ENCODE peak calls at places on chromosomes 6 and 20, in seven cellular contexts. K, A, R, M, T, F and V are unnamed samples. For H3K4me1, the result is how much of the 10 kb centered on the place peaks cover.

GRCh38 chr6:160042014-160042773 is 73.3 kb downstream of the IGF2R start:
- DNase-seq in K (no peak), A (no peak), R (no peak), M (no peak), T (no peak), F (no peak), V (no peak)

GRCh38 chr6:25477006-25477590 is 174.9 kb upstream of the SCGN start:
- DNase-seq in K (no peak), A (peak), R (no peak), M (no peak), T (no peak), F (no peak), V (no peak)

GRCh38 chr6:29236634-29237033 is 64.9 kb upstream of the OR14J1 start:
- DNase-seq in K (no peak), A (no peak), R (no peak), M (no peak), T (no peak), F (no peak), V (no peak)

GRCh38 chr20:19968488-19969073 is 48.6 kb upstream of the NAA20 start:
- DNase-seq in K (no peak), A (no peak), R (no peak), M (no peak), T (no peak), F (no peak), V (no peak)

GRCh38 chr20:16104783-16105182 is 468.5 kb downstream of the KIF16B start:
- DNase-seq in K (no peak), A (no peak), R (no peak), M (no peak), T (no peak), F (no peak), V (no peak)

GRCh38 chr6:12160350-12160749 is 129.8 kb upstream of the EDN1 start:
- DNase-seq in K (no peak), A (no peak), R (no peak), M (no peak), T (no peak), F (no peak), V (no peak)

GRCh38 chr20:50144362-50144761 is 9.2 kb downstream of the PEDS1 start:
- DNase-seq in K (no peak), A (peak), R (no peak), M (peak), T (no peak), F (peak), V (no peak)

GRCh38 chr20:17620371-17621228 is 50.7 kb downstream of the DSTN start:
- DNase-seq in K (peak), A (no peak), R (peak), M (peak), T (no peak), F (peak), V (no peak)

GRCh38 chr20:49883246-49883802 is 32.0 kb downstream of the SPATA2 start:
- DNase-seq in K (no peak), A (no peak), R (peak), M (no peak), T (no peak), F (no peak), V (no peak)

GRCh38 chr6:110334425-110335158 is 23.6 kb downstream of the METTL24 start:
- DNase-seq in K (no peak), A (no peak), R (no peak), M (no peak), T (no peak), F (no peak), V (no peak)

GRCh38 chr20:32018269-32019155 is 8.3 kb downstream of the CCM2L start:
- DNase-seq in K (peak), A (peak), R (peak), M (peak), T (peak), F (no peak), V (peak)

GRCh38 chr20:14410869-14411555 is 73.6 kb upstream of the FLRT3 start:
- DNase-seq in K (no peak), A (no peak), R (no peak), M (no peak), T (no peak), F (no peak), V (no peak)

GRCh38 chr6:33934726-33935270 is 131.0 kb upstream of the MLN start:
- DNase-seq in K (no peak), A (no peak), R (no peak), M (no peak), T (no peak), F (no peak), V (no peak)

GRCh38 chr6:108915258-108915657 is 67.0 kb downstream of the ARMC2 start:
- DNase-seq in K (no peak), A (no peak), R (no peak), M (no peak), T (no peak), F (no peak), V (no peak)
- H3K4me3 ChIP-seq in K (no peak), A (no peak), R (no peak), M (no peak), T (no peak), F (no peak), V (no peak)

GRCh38 chr6:32689531-32690505 is 23.4 kb upstream of the HLA-DQB1 start:
- DNase-seq in K (no peak), A (no peak), R (no peak), M (no peak), T (no peak), F (no peak), V (no peak)

GRCh38 chr6:32692019-32692418 is 25.6 kb upstream of the HLA-DQB1 start:
- DNase-seq in K (peak), A (peak), R (no peak), M (no peak), T (peak), F (no peak), V (peak)
- H3K27ac ChIP-seq in K (no peak), A (no peak), R (no peak), M (no peak), T (no peak), F (no peak), V (no peak)

GRCh38 chr20:21511850-21512633 is 1.8 kb downstream of the NKX2-2 start:
- DNase-seq in K (no peak), A (no peak), R (peak), M (no peak), T (no peak), F (peak), V (no peak)
- H3K4me1 ChIP-seq in K (under half), A (under half), R (under half), M (under half), T (half or more), F (under half), V (under half)

DNA sequence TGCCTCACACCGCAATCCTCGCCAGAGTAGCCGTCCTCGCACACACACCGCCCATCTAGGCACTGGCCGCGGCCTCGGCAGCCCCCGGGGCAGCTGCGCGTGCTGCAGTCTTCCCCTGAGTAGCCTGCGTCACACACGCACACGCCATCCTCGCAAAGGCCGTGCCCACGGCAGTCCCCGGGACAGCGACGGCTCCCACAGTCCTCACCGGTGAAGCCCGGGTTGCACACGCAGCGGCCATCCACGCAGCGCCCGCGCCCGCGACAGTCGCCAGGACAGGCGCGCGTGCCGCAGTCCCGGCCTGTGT is 13.1 kb downstream of the TNXB start:
- DNase-seq in K (no peak), A (no peak), R (no peak), M (no peak), T (no peak), F (peak), V (no peak)
- H3K4me3 ChIP-seq in K (no peak), A (no peak), R (no peak), M (no peak), T (peak), F (peak), V (no peak)

GRCh38 chr6:137341721-137342195 is 122.6 kb upstream of the IFNGR1 start:
- DNase-seq in K (peak), A (peak), R (peak), M (no peak), T (peak), F (peak), V (no peak)
- H3K27ac ChIP-seq in K (no peak), A (no peak), R (no peak), M (no peak), T (no peak), F (no peak), V (no peak)

GRCh38 chr20:33728463-33728862 is 3.3 kb upstream of the ZNF341 start:
- DNase-seq in K (no peak), A (no peak), R (no peak), M (no peak), T (no peak), F (no peak), V (no peak)

GRCh38 chr20:33729101-33729500 is 2.7 kb upstream of the ZNF341 start:
- DNase-seq in K (no peak), A (no peak), R (no peak), M (no peak), T (no peak), F (no peak), V (no peak)

GRCh38 chr20:33727806-33728205 is 4.0 kb upstream of the ZNF341 start:
- DNase-seq in K (no peak), A (no peak), R (no peak), M (no peak), T (no peak), F (no peak), V (no peak)

GRCh38 chr20:33725607-33726264 is 5.6 kb upstream of the PXMP4 start:
- DNase-seq in K (no peak), A (no peak), R (no peak), M (no peak), T (no peak), F (no peak), V (no peak)

DNA sequence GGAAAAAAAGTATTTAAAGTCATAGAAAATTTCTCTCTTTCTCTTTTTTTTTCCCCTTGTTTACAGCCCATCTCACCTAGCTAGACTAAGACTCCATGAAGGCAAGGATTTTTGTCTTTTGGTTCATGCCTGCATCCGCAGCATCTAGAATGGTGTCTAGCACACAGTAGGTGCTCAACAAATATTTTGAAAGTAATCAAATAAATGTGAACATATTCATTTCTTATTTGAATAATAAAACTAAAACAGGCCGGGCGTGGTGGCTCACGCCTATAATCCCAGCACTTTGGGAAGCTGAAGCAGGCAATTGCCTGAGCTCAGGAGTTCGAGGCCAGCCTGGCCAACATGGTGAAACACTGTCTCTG is 4.7 kb upstream of the ZNF341 start:
- DNase-seq in K (no peak), A (no peak), R (no peak), M (no peak), T (no peak), F (no peak), V (no peak)
- H3K4me1 ChIP-seq in K (under half), A (under half), R (under half), M (under half), T (under half), F (under half), V (under half)

GRCh38 chr6:133989525-133989924 is 36.5 kb downstream of the TBPL1 start:
- DNase-seq in K (no peak), A (no peak), R (no peak), M (no peak), T (no peak), F (no peak), V (no peak)
- H3K4me3 ChIP-seq in K (no peak), A (no peak), R (no peak), M (no peak), T (no peak), F (no peak), V (no peak)

GRCh38 chr6:117418320-117418719 is 7.4 kb downstream of the ROS1 start:
- DNase-seq in K (no peak), A (no peak), R (no peak), M (no peak), T (no peak), F (no peak), V (no peak)
- H3K27ac ChIP-seq in K (no peak), A (no peak), R (no peak), M (no peak), T (no peak), F (no peak), V (no peak)

GRCh38 chr6:16743661-16744210 is 17.5 kb downstream of the ATXN1 start:
- DNase-seq in K (no peak), A (no peak), R (no peak), M (no peak), T (no peak), F (no peak), V (no peak)

GRCh38 chr6:16741112-16742016 is 19.9 kb downstream of the ATXN1 start:
- DNase-seq in K (no peak), A (no peak), R (no peak), M (no peak), T (no peak), F (no peak), V (no peak)

GRCh38 chr6:16739329-16739801 is 21.9 kb downstream of the ATXN1 start:
- DNase-seq in K (no peak), A (no peak), R (no peak), M (no peak), T (no peak), F (peak), V (no peak)

GRCh38 chr6:16737926-16738325 is 23.3 kb downstream of the ATXN1 start:
- DNase-seq in K (no peak), A (no peak), R (no peak), M (no peak), T (no peak), F (no peak), V (no peak)

GRCh38 chr6:16742116-16742515 is 19.1 kb downstream of the ATXN1 start:
- DNase-seq in K (no peak), A (no peak), R (no peak), M (no peak), T (no peak), F (no peak), V (no peak)
- H3K4me1 ChIP-seq in K (under half), A (under half), R (under half), M (under half), T (under half), F (half or more), V (under half)

GRCh38 chr6:82243886-82244285 is 3.7 kb downstream of the IBTK start:
- DNase-seq in K (no peak), A (no peak), R (no peak), M (no peak), T (no peak), F (no peak), V (no peak)
- H3K4me3 ChIP-seq in K (no peak), A (no peak), R (no peak), M (no peak), T (no peak), F (no peak), V (no peak)